ENCODE peak calls at places on chromosomes 6 and 20, in nine cellular contexts. Y is uterus, F is GM12878, V is IMR-90, J is lower leg skin, L is suprapubic skin, U is K562, Z is A549, K is heart left ventricle. E is an unnamed sample.
A peak's percentile ranks its signal among the peaks of the same experiment; 100 is the strongest.

GRCh38 chr20:5557123-5557522 is 193.1 kb upstream of the SHLD1 start:
- DNase-seq in Y (no peak), F (peak; percentile 15), V (peak; percentile 47), J (no peak), L (no peak), U (peak; percentile 63), Z (peak; percentile 67), K (peak; percentile 46), E (peak; percentile 62)

GRCh38 chr6:130202782-130203181 is 20.0 kb downstream of the SAMD3 start:
- DNase-seq in Y (no peak), F (no peak), V (no peak), J (no peak), L (no peak), U (peak; percentile 53), Z (no peak), K (no peak), E (peak; percentile 16)

GRCh38 chr6:52183131-52183530 is 3.0 kb upstream of the IL17A start:
- DNase-seq in Y (no peak), F (no peak), V (no peak), J (no peak), L (no peak), U (no peak), Z (no peak), K (no peak), E (no peak)

GRCh38 chr6:7725849-7726415 is at the start of gene BMP6:
- DNase-seq in Y (peak; percentile 87), F (no peak), V (peak; percentile 79), J (peak; percentile 96), L (peak; percentile 93), U (peak; percentile 93), Z (peak; percentile 93), K (peak; percentile 89), E (peak; percentile 88)

GRCh38 chr6:6592836-6593235 is 4.3 kb downstream of the LY86 start:
- DNase-seq in Y (no peak), F (no peak), V (no peak), J (no peak), L (no peak), U (no peak), Z (no peak), K (no peak), E (no peak)

GRCh38 chr6:26158581-26159416 is 71.6 kb downstream of the HFE start:
- DNase-seq in Y (peak; percentile 40), F (peak; percentile 53), V (peak; percentile 46), J (peak; percentile 93), L (peak; percentile 87), U (peak; percentile 76), Z (no peak), K (peak; percentile 72), E (peak; percentile 87)

GRCh38 chr6:2633763-2634150 is 117.0 kb downstream of the MYLK4 start:
- DNase-seq in Y (no peak), F (no peak), V (no peak), J (no peak), L (no peak), U (no peak), Z (no peak), K (no peak), E (no peak)

GRCh38 chr20:34710568-34710839 is 6.4 kb downstream of the TP53INP2 start:
- DNase-seq in Y (no peak), F (no peak), V (no peak), J (no peak), L (no peak), U (no peak), Z (no peak), K (no peak), E (no peak)

GRCh38 chr20:40966103-40966502 is 62.5 kb upstream of the TOP1 start:
- DNase-seq in Y (no peak), F (no peak), V (no peak), J (peak; percentile 77), L (no peak), U (peak; percentile 18), Z (no peak), K (no peak), E (no peak)

GRCh38 chr6:118650500-118651281 is 700 bp downstream of the CEP85L start:
- DNase-seq in Y (peak; percentile 47), F (no peak), V (peak; percentile 48), J (peak; percentile 89), L (peak; percentile 82), U (peak; percentile 58), Z (peak; percentile 11), K (peak; percentile 63), E (peak; percentile 44)

GRCh38 chr20:47328841-47329448 is 27.6 kb downstream of the ZMYND8 start:
- DNase-seq in Y (peak; percentile 57), F (no peak), V (no peak), J (no peak), L (no peak), U (no peak), Z (no peak), K (peak; percentile 41), E (peak; percentile 53)

GRCh38 chr6:141552463-141552862 is 580.3 kb upstream of the GJE1 start:
- DNase-seq in Y (no peak), F (peak; percentile 34), V (peak; percentile 86), J (no peak), L (no peak), U (no peak), Z (peak; percentile 38), K (no peak), E (no peak)

GRCh38 chr6:31729515-31729978 is 448 bp upstream of the DDAH2 start:
- DNase-seq in Y (peak; percentile 96), F (peak; percentile 35), V (peak; percentile 79), J (peak; percentile 99), L (peak; percentile 96), U (peak; percentile 97), Z (peak; percentile 80), K (peak; percentile 95), E (peak; percentile 97)
- TF ChIP-seq POLR2A in Y (peak; percentile 50), F (no peak), V (no peak), J (no peak), L (no peak), U (no peak), Z (peak; percentile 35), K (peak; percentile 57), E (peak; percentile 79)

GRCh38 chr6:133240511-133241087 is 558 bp upstream of the EYA4 start:
- DNase-seq in Y (no peak), F (no peak), V (peak; percentile 75), J (no peak), L (no peak), U (no peak), Z (peak; percentile 46), K (peak; percentile 58), E (no peak)
- TF ChIP-seq CTCF in Y (no peak), F (no peak), V (peak; percentile 38), J (no peak), L (no peak), U (no peak), Z (no peak), K (no peak), E (no peak)

GRCh38 chr20:10978713-10979112 is 304.9 kb upstream of the JAG1 start:
- DNase-seq in Y (no peak), F (no peak), V (no peak), J (no peak), L (no peak), U (no peak), Z (no peak), K (no peak), E (no peak)
- TF ChIP-seq POLR2A in Y (no peak), F (no peak), V (no peak), J (no peak), L (no peak), U (no peak), Z (no peak), K (no peak), E (no peak)

DNA sequence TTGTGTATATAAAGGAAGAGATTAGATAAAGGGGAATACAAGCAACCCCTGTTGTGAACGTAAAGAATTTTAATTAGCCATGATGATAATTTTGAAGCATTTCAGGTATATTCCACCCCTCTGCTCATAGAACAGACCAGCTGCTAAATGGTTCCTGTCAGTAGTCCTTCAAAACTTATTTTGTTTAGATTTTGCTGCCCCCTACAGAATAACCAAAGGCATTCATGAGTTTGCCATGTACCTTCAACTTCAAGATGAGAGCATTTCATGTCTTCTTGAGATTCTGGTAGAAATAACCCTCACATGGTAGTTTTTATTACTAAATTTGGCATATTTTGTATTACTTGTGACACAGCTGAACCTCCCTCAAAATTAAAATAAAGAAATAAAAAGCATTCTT is 1586.7 kb downstream of the HACE1 start:
- DNase-seq in Y (no peak), F (no peak), V (no peak), J (no peak), L (no peak), U (no peak), Z (no peak), K (no peak), E (no peak)
- TF ChIP-seq CTCF in Y (no peak), F (peak; percentile 48), V (no peak), J (no peak), L (no peak), U (no peak), Z (no peak), K (peak; percentile 36), E (no peak)

GRCh38 chr6:42746452-42747400 is 823 bp upstream of the TBCC start:
- DNase-seq in Y (peak; percentile 84), F (peak; percentile 68), V (peak; percentile 89), J (peak; percentile 96), L (peak; percentile 88), U (peak; percentile 92), Z (peak; percentile 86), K (peak; percentile 87), E (peak; percentile 86)
- TF ChIP-seq POLR2A in Y (peak; percentile 76), F (peak; percentile 90), V (peak; percentile 84), J (no peak), L (no peak), U (peak; percentile 91), Z (peak; percentile 85), K (peak; percentile 84), E (peak; percentile 92)

E was measured in transverse colon.